ENCODE peak calls at places on chromosomes 16 and 17, in four cellular contexts. Y is GF-D8; P is stimulated activated CD8-positive, alpha-beta memory T cell treated with anti-CD3 and anti-CD28 coated beads, Interleukin-12 subunit alpha, Interleukin-12 subunit beta, amount 100 ng/mL, for 4 hours; B is stimulated activated CD4-positive, alpha-beta T cell treated with anti-CD3 and anti-CD28 coated beads, TNF-alpha, amount 100 ng/mL, for 1 hour. U is an unnamed sample.

GRCh38 chr17:17929655-17930380 is 42.4 kb downstream of the TOM1L2 start:
- DNase-seq in B (no peak), Y (no peak), P (no peak), U (no peak)

GRCh38 chr17:81153340-81153803 is 11.9 kb upstream of the PVALEF start:
- DNase-seq in P (no peak), Y (no peak), B (no peak), U (no peak)

GRCh38 chr16:30052671-30053372 is 12.7 kb upstream of the ALDOA start:
- DNase-seq in B (peak; percentile 84), Y (peak; percentile 83), P (peak; percentile 79), U (peak; percentile 81)

GRCh38 chr17:7043544-7044268 is at the start of gene SLC16A11:
- DNase-seq in P (no peak), Y (no peak), B (no peak), U (no peak)

GRCh38 chr16:19548144-19548543 is 7.4 kb upstream of the VPS35L start:
- DNase-seq in B (no peak), Y (no peak), P (no peak), U (no peak)

GRCh38 chr17:38853292-38854219 is at the start of gene RPL23:
- DNase-seq in B (peak; percentile 74), Y (peak; percentile 94), P (peak; percentile 81), U (peak; percentile 85)

GRCh38 chr17:9973689-9974459 is 68.8 kb upstream of the RCVRN start:
- DNase-seq in B (no peak), Y (no peak), P (no peak), U (no peak)

GRCh38 chr17:27218041-27218440 is 75.9 kb upstream of the WSB1 start:
- DNase-seq in B (no peak), P (no peak), Y (no peak), U (no peak)

GRCh38 chr16:57834936-57835335 is 32.6 kb upstream of the KIFC3 start:
- DNase-seq in Y (no peak), P (no peak), B (no peak), U (no peak)

GRCh38 chr17:29195465-29196081 is 15.4 kb upstream of the MYO18A start:
- DNase-seq in Y (peak; percentile 49), B (no peak), P (no peak), U (no peak)

GRCh38 chr17:47674503-47674902 is 19.5 kb upstream of the TBKBP1 start:
- DNase-seq in P (no peak), B (no peak), Y (no peak), U (no peak)

GRCh38 chr17:48068491-48068961 is 20.4 kb downstream of the NFE2L1 start:
- DNase-seq in B (no peak), Y (no peak), P (no peak), U (no peak)

GRCh38 chr16:29675811-29676643 is 3.0 kb upstream of the QPRT start:
- DNase-seq in Y (peak; percentile 64), P (no peak), B (no peak), U (no peak)

GRCh38 chr17:64787255-64787920 is 125.3 kb upstream of the SMURF2 start:
- DNase-seq in P (no peak), B (no peak), Y (no peak), U (no peak)

GRCh38 chr17:68580236-68580903 is 20.8 kb downstream of the FAM20A start:
- DNase-seq in B (no peak), Y (peak; percentile 59), P (no peak), U (no peak)

GRCh38 chr17:17934796-17935195 is 37.4 kb downstream of the TOM1L2 start:
- DNase-seq in P (no peak), B (no peak), Y (no peak), U (no peak)

U was measured in activated CD4-positive, CD25-positive, alpha-beta regulatory T cell treated with anti-CD3 and anti-CD28 coated beads, Interleukin-2, amount 50 U/mL, for 16 hours.